ENCODE peak calls at places on chromosomes 6 and 20, in four cellular contexts. E, U, L and K are unnamed samples. For H3K27me3 and H3K36me3, the result is how much of the 10 kb centered on the place peaks cover.

GRCh38 chr20:50071039-50071888 is 41.7 kb downstream of the UBE2V1 start:
- DNase-seq in E (peak), U (peak), L (peak), K (peak)

GRCh38 chr6:17987576-17988421 is at the start of gene KIF13A:
- DNase-seq in E (peak), U (peak), L (peak), K (peak)

GRCh38 chr6:95203153-95203754 is 374.1 kb upstream of the MANEA start:
- DNase-seq in E (peak), U (no peak), L (no peak), K (peak)

GRCh38 chr6:160519603-160520042 is 144.5 kb downstream of the LPA start:
- DNase-seq in E (peak), U (peak), L (no peak), K (no peak)

GRCh38 chr20:33914871-33915270 is 78.8 kb upstream of the RALY start:
- DNase-seq in E (peak), U (no peak), L (no peak), K (peak)

GRCh38 chr6:21164768-21165326 is 428.7 kb upstream of the SOX4 start:
- DNase-seq in E (no peak), U (no peak), L (no peak), K (no peak)

GRCh38 chr6:161268526-161269210 is 5.2 kb downstream of the AGPAT4 start:
- DNase-seq in E (peak), U (no peak), L (no peak), K (no peak)

GRCh38 chr20:41509801-41510200 is 108.4 kb downstream of the CHD6 start:
- DNase-seq in E (no peak), U (peak), L (peak), K (no peak)

GRCh38 chr6:38708483-38708882 is 5.5 kb upstream of the GLO1 start:
- DNase-seq in E (no peak), U (no peak), L (no peak), K (no peak)

GRCh38 chr20:47782920-47783552 is 2.2 kb downstream of the SULF2 start:
- DNase-seq in E (no peak), U (no peak), L (no peak), K (no peak)

GRCh38 chr6:39075010-39075738 is 26.6 kb downstream of the GLP1R start:
- DNase-seq in E (no peak), U (no peak), L (no peak), K (no peak)

GRCh38 chr6:30782425-30783014 is 38.2 kb upstream of the IER3 start:
- DNase-seq in E (peak), U (no peak), L (no peak), K (peak)

GRCh38 chr6:1526689-1527088 is 83.0 kb upstream of the FOXC1 start:
- DNase-seq in E (no peak), U (no peak), L (no peak), K (no peak)

GRCh38 chr6:111238464-111239119 is 151.3 kb downstream of the SLC16A10 start:
- DNase-seq in E (peak), U (no peak), L (no peak), K (peak)

GRCh38 chr20:841568-842546 is 8.3 kb downstream of the FAM110A start:
- DNase-seq in E (peak), U (no peak), L (no peak), K (no peak)

GRCh38 chr6:145074805-145075204 is 660.5 kb downstream of the EPM2A start:
- DNase-seq in E (no peak), U (no peak), L (no peak), K (no peak)

GRCh38 chr6:43937236-43938177 is 167.5 kb downstream of the VEGFA start:
- DNase-seq in E (no peak), U (no peak), L (peak), K (no peak)

GRCh38 chr6:138945354-138945753 is 42.7 kb downstream of the REPS1 start:
- DNase-seq in E (peak), U (no peak), L (no peak), K (no peak)

GRCh38 chr20:51995038-51995437 is 192.7 kb upstream of the SALL4 start:
- DNase-seq in E (no peak), U (no peak), L (no peak), K (no peak)

GRCh38 chr6:35081426-35081851 is 59.7 kb downstream of the TCP11 start:
- DNase-seq in E (no peak), U (peak), L (no peak), K (no peak)

GRCh38 chr6:52221302-52221701 is 23.0 kb downstream of the IL17F start:
- DNase-seq in E (no peak), U (no peak), L (no peak), K (no peak)

GRCh38 chr20:37266940-37267683 is 5.5 kb upstream of the GHRH start:
- DNase-seq in E (peak), U (no peak), L (no peak), K (no peak)

GRCh38 chr6:107114872-107115694 is at the start of gene BEND3:
- DNase-seq in E (peak), U (peak), L (peak), K (peak)

GRCh38 chr6:30163090-30163917 is at the start of gene TRIM15:
- DNase-seq in E (no peak), U (no peak), L (peak), K (no peak)

GRCh38 chr20:12928755-12929401 is 79.9 kb upstream of the SPTLC3 start:
- DNase-seq in E (peak), U (no peak), L (no peak), K (no peak)

GRCh38 chr6:131470549-131470948 is 102.5 kb upstream of the ARG1 start:
- DNase-seq in E (no peak), U (no peak), L (no peak), K (no peak)

GRCh38 chr6:43239054-43239453 is 4.2 kb upstream of the TTBK1 start:
- DNase-seq in E (no peak), U (no peak), L (no peak), K (no peak)

GRCh38 chr6:95866732-95867131 is 149.0 kb upstream of the FUT9 start:
- DNase-seq in E (peak), U (no peak), L (peak), K (peak)

GRCh38 chr6:98657764-98658163 is 176.6 kb upstream of the POU3F2 start:
- DNase-seq in E (peak), U (no peak), L (no peak), K (peak)

GRCh38 chr6:160170018-160170680 is 48.5 kb downstream of the SLC22A1 start:
- DNase-seq in E (no peak), U (no peak), L (no peak), K (no peak)

DNA sequence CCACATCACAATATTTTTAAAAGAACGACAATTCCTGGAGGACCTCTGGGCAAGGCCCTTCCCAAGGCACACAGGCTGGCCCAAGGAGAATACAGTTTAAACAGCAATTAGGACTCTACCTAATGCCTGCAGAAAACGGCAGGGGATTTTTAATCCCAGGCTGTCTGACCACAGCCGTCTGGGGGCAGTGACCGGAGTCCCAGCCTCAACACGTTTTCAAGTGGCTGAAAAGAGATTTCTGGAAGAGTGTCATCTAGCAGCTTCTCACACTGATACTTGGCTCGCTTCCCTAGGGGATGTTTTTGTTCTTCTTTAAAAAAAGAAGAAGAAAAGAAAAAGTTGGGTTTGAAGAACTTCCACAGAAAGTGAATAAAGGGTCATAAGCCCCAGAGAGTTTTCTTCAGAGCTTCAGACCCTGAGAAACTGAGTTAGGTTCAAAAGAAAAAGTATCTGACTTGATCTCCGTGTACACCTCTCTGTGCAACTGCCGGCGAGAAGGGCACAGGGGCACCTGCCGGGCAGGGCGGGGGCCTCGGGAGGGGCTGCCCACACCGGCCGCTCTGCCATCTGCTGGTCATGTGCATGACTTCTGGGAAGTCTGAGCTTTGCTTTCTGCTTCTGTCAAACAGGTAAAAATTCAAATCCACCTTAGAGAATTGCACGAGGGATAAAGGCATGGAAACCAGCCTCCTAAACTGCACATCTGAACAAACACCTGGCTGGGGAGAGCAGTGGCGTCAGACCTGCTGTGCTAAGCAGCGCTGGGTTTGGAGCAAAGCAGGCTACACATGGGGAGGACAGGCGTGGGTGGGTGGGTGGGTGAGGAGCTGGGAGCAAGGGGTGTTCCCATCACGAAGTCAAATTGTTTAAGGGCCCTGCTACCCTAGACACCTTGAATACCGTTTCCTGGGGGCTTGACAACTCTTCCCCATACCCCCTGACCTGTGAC is 33.0 kb downstream of the RRBP1 start:
- DNase-seq in E (peak), U (no peak), L (peak), K (no peak)
- H3K4me3 ChIP-seq in E (no peak), U (no peak), L (no peak), K (no peak)

GRCh38 chr6:14716499-14717146 is 529.2 kb upstream of the JARID2 start:
- DNase-seq in E (no peak), U (no peak), L (no peak), K (no peak)
- H3K27me3 ChIP-seq in E (under half), U (under half), L (under half), K (under half)

GRCh38 chr6:151441390-151442166 is 10.3 kb downstream of the RMND1 start:
- DNase-seq in E (no peak), U (no peak), L (no peak), K (no peak)
- H3K36me3 ChIP-seq in E (under half), U (under half), L (under half), K (under half)

GRCh38 chr20:35768731-35769664 is 2.8 kb upstream of the PHF20 start:
- DNase-seq in E (peak), U (peak), L (peak), K (peak)

GRCh38 chr20:35771689-35772562 is at the start of gene PHF20:
- DNase-seq in E (peak), U (peak), L (peak), K (peak)

GRCh38 chr20:35771367-35771688 is 487 bp upstream of the PHF20 start:
- DNase-seq in E (no peak), U (no peak), L (no peak), K (no peak)

GRCh38 chr20:35762461-35762860 is 9.4 kb upstream of the PHF20 start:
- DNase-seq in E (no peak), U (no peak), L (no peak), K (no peak)

DNA sequence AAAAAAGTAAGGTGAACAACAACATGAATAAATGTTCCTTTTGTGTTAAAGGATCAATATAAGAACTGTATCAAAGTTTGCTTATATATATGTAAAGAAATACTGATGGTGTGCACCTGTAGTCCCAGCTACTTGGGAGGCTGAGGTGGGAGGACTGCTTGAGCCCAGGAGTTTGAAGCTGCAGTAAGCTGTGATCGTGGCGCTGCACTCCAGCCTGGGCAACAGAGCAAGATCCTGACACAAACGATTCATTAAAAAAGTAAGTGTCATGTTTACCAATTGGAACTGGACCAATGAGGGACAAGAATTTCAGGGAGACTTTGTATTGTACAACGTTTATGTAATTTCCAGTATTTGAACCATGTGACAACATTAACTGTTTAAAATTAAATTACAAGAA is 5.0 kb upstream of the PHF20 start:
- DNase-seq in E (no peak), U (no peak), L (no peak), K (no peak)
- H3K4me3 ChIP-seq in E (no peak), U (no peak), L (no peak), K (no peak)

DNA sequence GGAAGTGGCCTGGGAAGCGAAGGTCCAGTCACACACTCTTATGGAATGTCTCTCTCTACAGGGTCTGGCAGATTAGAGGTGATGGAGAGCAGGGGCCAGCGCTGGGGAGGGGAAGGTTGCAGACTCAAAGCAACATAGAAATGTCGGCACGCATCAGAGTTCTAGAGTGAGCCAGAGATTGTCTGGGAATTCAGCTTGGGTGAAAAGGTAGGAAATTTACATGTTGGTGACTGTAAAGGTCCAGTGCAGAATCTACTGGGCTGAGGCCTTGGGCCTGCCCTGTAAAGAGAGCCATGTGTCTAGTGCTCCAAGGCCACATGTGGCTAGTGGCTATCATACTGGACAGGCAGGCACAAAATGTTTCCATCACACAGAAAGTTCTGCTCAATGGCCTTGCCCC is 80.8 kb downstream of the FOXA2 start:
- DNase-seq in E (no peak), U (no peak), L (no peak), K (no peak)
- H3K27me3 ChIP-seq in E (under half), U (under half), L (under half), K (under half)

GRCh38 chr6:4039348-4039747 is 39.6 kb downstream of the FAM217A start:
- DNase-seq in E (no peak), U (no peak), L (no peak), K (no peak)

GRCh38 chr6:4036581-4036980 is 42.4 kb downstream of the FAM217A start:
- DNase-seq in E (no peak), U (no peak), L (no peak), K (no peak)

GRCh38 chr6:4041480-4041879 is 37.5 kb downstream of the FAM217A start:
- DNase-seq in E (no peak), U (no peak), L (no peak), K (no peak)
- H3K36me3 ChIP-seq in E (half or more), U (half or more), L (half or more), K (half or more)

DNA sequence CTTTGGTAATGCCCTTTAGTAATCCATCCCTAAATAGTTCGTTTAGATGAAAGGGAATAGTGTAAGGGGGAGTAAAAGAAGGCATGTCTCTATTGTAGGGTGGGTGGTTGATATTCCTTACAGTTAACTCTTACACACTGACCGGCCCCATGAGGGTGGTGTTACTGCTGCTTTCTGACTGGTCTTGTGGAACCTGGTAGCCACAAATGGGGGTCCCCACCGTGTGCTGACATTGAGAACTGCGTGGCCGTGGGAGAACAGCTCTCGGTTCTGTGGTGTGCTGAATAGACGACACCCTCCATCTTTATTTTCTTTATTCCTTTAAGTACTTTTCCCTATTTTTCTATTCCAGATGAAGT is 19.3 kb downstream of the MRAP2 start:
- DNase-seq in E (no peak), U (no peak), L (no peak), K (no peak)
- H3K4me3 ChIP-seq in E (no peak), U (no peak), L (no peak), K (no peak)

DNA sequence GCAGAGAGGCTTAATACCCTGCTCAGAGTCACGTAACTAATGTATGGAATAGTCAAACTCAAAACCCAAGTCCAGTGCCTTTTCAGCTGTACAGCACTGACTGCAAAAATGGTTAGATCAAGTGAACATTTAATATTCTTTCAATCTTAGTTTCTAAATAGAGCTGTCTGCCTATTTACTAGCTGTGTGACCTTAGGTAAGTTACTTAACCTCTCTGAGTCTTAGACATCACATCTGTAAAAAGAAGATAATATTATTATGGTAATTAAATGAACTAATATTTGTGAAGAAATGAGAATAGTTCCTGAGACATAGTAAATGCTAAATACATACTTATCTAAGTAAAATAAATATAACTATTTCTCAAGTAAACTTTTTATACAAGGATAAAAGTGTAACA is 235.5 kb downstream of the SAMD5 start:
- DNase-seq in E (no peak), U (no peak), L (no peak), K (no peak)
- H3K27me3 ChIP-seq in E (under half), U (under half), L (under half), K (under half)

GRCh38 chr6:166197361-166197760 is 29.7 kb upstream of the TBXT start:
- DNase-seq in E (no peak), U (no peak), L (no peak), K (peak)

GRCh38 chr6:166194885-166195860 is 27.5 kb upstream of the TBXT start:
- DNase-seq in E (no peak), U (no peak), L (no peak), K (no peak)

GRCh38 chr6:166192136-166192535 is 24.5 kb upstream of the TBXT start:
- DNase-seq in E (no peak), U (no peak), L (no peak), K (no peak)

GRCh38 chr6:166195861-166196238 is 28.2 kb upstream of the TBXT start:
- DNase-seq in E (no peak), U (no peak), L (no peak), K (no peak)

GRCh38 chr6:166192557-166192956 is 24.9 kb upstream of the TBXT start:
- DNase-seq in E (no peak), U (no peak), L (no peak), K (no peak)
- H3K36me3 ChIP-seq in E (under half), U (under half), L (under half), K (under half)

GRCh38 chr6:12296255-12296573 is 6.1 kb downstream of the EDN1 start:
- DNase-seq in E (peak), U (no peak), L (no peak), K (peak)
- H3K4me3 ChIP-seq in E (peak), U (no peak), L (no peak), K (peak)